ENCODE peak calls at places on chromosomes 16 and 17, in five cellular contexts. J is H1, P is K562, C is HepG2, W is GM12878. R is an unnamed sample.

GRCh38 chr17:76593338-76593737 is 7.7 kb upstream of the ST6GALNAC2 start:
- DNase-seq in J (no peak), P (no peak), C (no peak), W (no peak), R (no peak)

GRCh38 chr16:47778106-47778803 is 317.1 kb downstream of the PHKB start:
- DNase-seq in J (no peak), P (no peak), C (no peak), W (no peak), R (no peak)

GRCh38 chr17:48460055-48460454 is 30.0 kb upstream of the SKAP1 start:
- DNase-seq in J (no peak), P (peak), C (no peak), W (no peak), R (no peak)

GRCh38 chr17:78112508-78113471 is 15.8 kb downstream of the TMC6 start:
- DNase-seq in J (peak), P (peak), C (peak), W (no peak), R (peak)

GRCh38 chr17:82231562-82232321 is 2.9 kb downstream of the SLC16A3 start:
- DNase-seq in J (no peak), P (peak), C (peak), W (no peak), R (peak)

GRCh38 chr16:89507219-89507833 is 877 bp upstream of the SPG7 start:
- DNase-seq in J (no peak), P (no peak), C (no peak), W (no peak), R (no peak)

GRCh38 chr16:70689970-70690905 is 4.4 kb upstream of the MTSS2 start:
- DNase-seq in J (no peak), P (no peak), C (no peak), W (no peak), R (no peak)

GRCh38 chr17:27473190-27473747 is 17.0 kb downstream of the KSR1 start:
- DNase-seq in J (no peak), P (no peak), C (no peak), W (no peak), R (no peak)

GRCh38 chr16:67561501-67561823 is 864 bp upstream of the CTCF start:
- DNase-seq in J (no peak), P (no peak), C (no peak), W (no peak), R (no peak)

GRCh38 chr17:75005291-75005690 is 7.2 kb upstream of the MRPL58 start:
- DNase-seq in J (no peak), P (no peak), C (no peak), W (no peak), R (no peak)

GRCh38 chr17:13002761-13003453 is 14.9 kb downstream of the ELAC2 start:
- DNase-seq in J (peak), P (peak), C (peak), W (no peak), R (peak)

GRCh38 chr16:56945847-56946527 is 14.0 kb downstream of the HERPUD1 start:
- DNase-seq in J (no peak), P (no peak), C (no peak), W (no peak), R (no peak)

GRCh38 chr17:76562734-76563148 is 22.9 kb downstream of the PRCD start:
- DNase-seq in J (no peak), P (peak), C (no peak), W (no peak), R (no peak)

GRCh38 chr16:88973415-88974050 is 3.5 kb downstream of the CBFA2T3 start:
- DNase-seq in J (no peak), P (no peak), C (no peak), W (no peak), R (no peak)

GRCh38 chr16:57615813-57616212 is 12.6 kb upstream of the ADGRG1 start:
- DNase-seq in J (no peak), P (no peak), C (no peak), W (no peak), R (no peak)

GRCh38 chr17:35866356-35866950 is 2.2 kb downstream of the HEATR9 start:
- DNase-seq in J (no peak), P (no peak), C (peak), W (no peak), R (no peak)

GRCh38 chr16:51193879-51194278 is 42.8 kb upstream of the SALL1 start:
- DNase-seq in J (no peak), P (no peak), C (no peak), W (no peak), R (no peak)

GRCh38 chr16:3570420-3571062 is 6.7 kb downstream of the NLRC3 start:
- DNase-seq in J (no peak), P (peak), C (peak), W (no peak), R (no peak)

GRCh38 chr16:68247932-68248331 is 2.8 kb downstream of the PLA2G15 start:
- DNase-seq in J (no peak), P (no peak), C (no peak), W (no peak), R (no peak)

GRCh38 chr17:27780441-27781404 is 19.6 kb downstream of the NOS2 start:
- DNase-seq in J (no peak), P (no peak), C (no peak), W (no peak), R (no peak)

GRCh38 chr17:62650587-62650986 is 23.1 kb downstream of the MRC2 start:
- DNase-seq in J (no peak), P (no peak), C (no peak), W (no peak), R (peak)

GRCh38 chr17:41527076-41528023 is 758 bp downstream of the KRT19 start:
- DNase-seq in J (no peak), P (peak), C (no peak), W (no peak), R (peak)

GRCh38 chr17:49603720-49604119 is 28.0 kb downstream of the NXPH3 start:
- DNase-seq in J (no peak), P (no peak), C (no peak), W (no peak), R (no peak)

GRCh38 chr16:35185366-35186044 is 1726.1 kb downstream of the TP53TG3F start:
- DNase-seq in J (no peak), P (no peak), C (no peak), W (no peak), R (no peak)

GRCh38 chr17:75241996-75242460 is 19.4 kb downstream of the GGA3 start:
- DNase-seq in J (no peak), P (no peak), C (no peak), W (no peak), R (no peak)

GRCh38 chr16:28596840-28597691 is at the start of gene SULT1A2:
- DNase-seq in J (no peak), P (peak), C (peak), W (no peak), R (peak)

GRCh38 chr17:58756246-58757161 is 850 bp downstream of the PPM1E start:
- DNase-seq in J (no peak), P (peak), C (no peak), W (no peak), R (peak)
- TF ChIP-seq ATF2 in J (no peak), P (no peak), C (no peak), W (no peak), R (no peak)

DNA sequence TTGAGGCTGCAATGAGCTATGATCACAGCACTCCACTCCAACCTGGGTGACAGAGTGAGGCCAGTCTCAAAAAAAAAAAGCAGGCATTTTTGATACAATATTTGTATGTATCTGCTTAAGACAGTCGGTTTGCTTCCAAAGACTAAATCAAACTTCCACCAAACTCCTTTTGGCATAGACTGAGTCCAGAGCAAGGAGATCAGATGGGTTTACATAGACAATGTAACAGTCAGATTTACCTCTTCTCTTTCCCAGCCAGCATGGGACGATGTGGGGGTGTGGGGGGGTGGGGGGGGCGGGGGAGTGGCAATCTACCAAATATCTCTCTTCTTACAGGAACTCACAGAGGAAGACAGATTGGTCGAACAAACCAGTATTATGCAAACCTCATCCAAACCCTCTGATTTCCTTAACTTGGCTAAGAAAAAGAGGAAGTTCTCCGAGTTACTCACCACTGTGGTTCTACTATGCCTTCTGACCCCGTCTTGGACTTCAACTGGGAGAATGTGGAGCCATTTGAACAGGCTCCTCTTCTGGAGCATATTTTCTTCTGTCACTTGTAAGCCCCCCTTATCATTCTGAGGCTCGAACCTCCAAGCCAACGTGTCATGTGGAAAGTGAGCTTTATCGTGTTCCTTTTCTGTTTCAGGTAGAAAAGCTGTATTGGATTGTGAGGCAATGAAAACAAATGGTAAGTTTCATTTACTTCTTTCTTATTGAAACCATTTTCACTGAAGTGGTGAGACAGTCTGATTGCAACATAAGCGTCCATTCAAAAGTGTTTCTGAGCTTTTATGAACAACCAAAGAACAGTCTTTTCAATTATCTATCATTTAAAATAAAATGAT is at the start of gene MILR1:
- DNase-seq in J (no peak), P (peak), C (no peak), W (peak), R (no peak)
- TF ChIP-seq USF2 in J (no peak), P (no peak), C (no peak), W (no peak), R (no peak)

DNA sequence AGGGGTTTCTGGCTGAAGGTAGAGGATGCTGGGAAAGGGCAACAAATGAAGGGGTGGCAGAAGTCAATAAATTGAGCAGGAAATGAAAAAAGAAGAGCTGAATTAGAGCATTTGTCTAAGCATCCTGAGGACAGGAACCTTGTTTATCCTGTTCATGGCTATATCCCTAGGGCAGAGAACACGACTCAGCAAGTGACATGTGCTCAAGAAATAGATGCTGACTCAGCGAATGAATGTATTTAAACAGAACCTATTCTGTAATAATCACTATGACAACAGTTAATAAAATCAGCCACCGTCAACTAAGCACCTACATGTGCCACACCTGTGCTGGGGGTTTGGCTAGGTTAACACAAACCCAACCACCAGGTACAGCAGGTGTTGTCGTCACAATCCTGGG is 80.3 kb downstream of the CDK5R1 start:
- DNase-seq in J (no peak), P (no peak), C (no peak), W (no peak), R (no peak)
- TF ChIP-seq MAX in J (no peak), P (no peak), C (no peak), W (no peak), R (no peak)

DNA sequence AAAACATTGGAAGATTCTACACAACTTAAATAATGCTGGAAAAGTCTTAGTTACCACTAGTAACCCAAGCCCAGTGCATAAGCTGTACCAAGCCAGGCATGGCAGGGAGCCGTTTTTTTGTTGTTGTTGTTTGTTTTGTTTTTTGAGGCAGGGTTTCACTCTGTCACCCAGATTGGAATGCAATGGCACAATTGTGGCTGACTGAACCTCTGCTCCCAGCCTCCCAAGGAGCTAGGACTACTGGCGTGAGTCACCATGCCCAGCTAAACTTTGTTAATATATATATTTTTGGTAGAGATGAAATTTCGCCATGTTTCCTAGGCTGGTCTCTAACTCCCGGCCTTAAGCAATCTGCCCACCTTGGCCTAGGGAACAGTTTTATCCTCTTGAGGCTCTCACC is 564 bp upstream of the TMIGD1 start:
- DNase-seq in J (no peak), P (no peak), C (no peak), W (no peak), R (no peak)
- TF ChIP-seq ATF2 in J (no peak), P (no peak), C (no peak), W (no peak), R (no peak)

GRCh38 chr17:57255776-57256681 is at the start of gene MSI2:
- DNase-seq in J (no peak), P (peak), C (peak), W (peak), R (peak)

GRCh38 chr17:57256708-57257112 is 387 bp downstream of the MSI2 start:
- DNase-seq in J (no peak), P (peak), C (no peak), W (no peak), R (no peak)

GRCh38 chr17:57257213-57257873 is 1.0 kb downstream of the MSI2 start:
- DNase-seq in J (no peak), P (peak), C (no peak), W (no peak), R (no peak)

GRCh38 chr17:57259817-57260216 is 3.5 kb downstream of the MSI2 start:
- DNase-seq in J (no peak), P (no peak), C (no peak), W (no peak), R (no peak)

DNA sequence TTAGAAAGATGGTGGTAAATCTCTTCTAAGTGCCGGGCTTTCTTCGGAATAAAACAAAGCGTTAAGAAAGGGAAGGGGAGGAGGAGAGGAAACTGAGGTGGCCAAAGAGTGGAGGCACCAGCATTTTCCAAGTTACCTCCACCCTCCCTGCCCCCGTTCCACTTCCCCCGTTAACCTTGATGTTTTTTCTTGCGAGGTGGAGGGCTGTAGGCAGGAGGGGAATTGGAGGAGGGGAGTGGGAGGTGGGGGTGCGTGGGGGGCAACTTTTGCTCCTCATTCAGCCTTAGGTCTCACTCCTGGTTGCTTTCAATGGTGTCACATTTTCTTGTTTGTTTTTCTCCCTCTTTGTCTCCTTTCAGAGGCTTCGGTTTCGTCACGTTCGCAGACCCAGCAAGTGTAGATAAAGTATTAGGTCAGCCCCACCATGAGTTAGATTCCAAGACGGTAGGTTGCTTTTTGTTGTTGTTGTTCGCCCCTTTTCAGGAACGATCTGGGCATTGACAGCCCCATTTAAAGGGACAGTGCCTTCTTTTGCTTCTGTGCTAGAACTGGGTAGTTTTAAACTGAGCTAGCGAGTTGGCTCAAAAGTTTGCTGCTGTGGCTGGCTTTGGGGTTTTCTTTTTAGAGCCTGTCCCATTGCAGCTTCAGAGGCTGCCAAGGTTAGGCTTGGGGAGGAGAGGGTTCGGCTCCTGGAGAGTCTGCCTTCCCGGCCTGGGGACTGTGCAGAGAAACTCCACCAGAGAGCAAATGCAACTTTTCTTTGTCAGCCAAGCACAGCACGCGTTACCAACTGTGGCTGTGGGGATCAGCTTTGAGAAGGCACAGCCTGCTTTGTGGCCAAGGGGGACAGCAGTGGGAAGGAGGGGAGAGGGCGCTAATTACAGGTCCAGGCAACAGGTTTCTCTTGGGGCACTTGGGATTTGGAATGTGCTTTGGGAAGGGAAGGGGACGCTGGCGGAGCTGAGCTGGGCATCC is 1.9 kb downstream of the MSI2 start:
- DNase-seq in J (no peak), P (peak), C (peak), W (no peak), R (peak)
- TF ChIP-seq USF2 in J (no peak), P (no peak), C (no peak), W (no peak), R (no peak)

GRCh38 chr17:15263206-15263579 is 1.9 kb downstream of the PMP22 start:
- DNase-seq in J (no peak), P (no peak), C (no peak), W (no peak), R (peak)
- TF ChIP-seq MAX in J (peak), P (no peak), C (no peak), W (no peak), R (peak)

GRCh38 chr17:9557356-9557755 is 18.3 kb downstream of the STX8 start:
- DNase-seq in J (no peak), P (no peak), C (peak), W (no peak), R (no peak)

GRCh38 chr17:9557846-9558245 is 17.8 kb downstream of the STX8 start:
- DNase-seq in J (no peak), P (no peak), C (no peak), W (no peak), R (no peak)
- TF ChIP-seq ATF2 in J (no peak), P (no peak), C (no peak), W (no peak), R (no peak)

GRCh38 chr17:17419621-17420020 is 57.2 kb upstream of the MED9 start:
- DNase-seq in J (no peak), P (no peak), C (no peak), W (no peak), R (no peak)

GRCh38 chr17:17420561-17421269 is 56.1 kb upstream of the MED9 start:
- DNase-seq in J (no peak), P (no peak), C (no peak), W (no peak), R (no peak)

GRCh38 chr17:17417718-17418151 is 59.1 kb upstream of the MED9 start:
- DNase-seq in J (no peak), P (peak), C (peak), W (no peak), R (no peak)

GRCh38 chr17:17420035-17420434 is 56.8 kb upstream of the MED9 start:
- DNase-seq in J (no peak), P (no peak), C (no peak), W (no peak), R (no peak)

DNA sequence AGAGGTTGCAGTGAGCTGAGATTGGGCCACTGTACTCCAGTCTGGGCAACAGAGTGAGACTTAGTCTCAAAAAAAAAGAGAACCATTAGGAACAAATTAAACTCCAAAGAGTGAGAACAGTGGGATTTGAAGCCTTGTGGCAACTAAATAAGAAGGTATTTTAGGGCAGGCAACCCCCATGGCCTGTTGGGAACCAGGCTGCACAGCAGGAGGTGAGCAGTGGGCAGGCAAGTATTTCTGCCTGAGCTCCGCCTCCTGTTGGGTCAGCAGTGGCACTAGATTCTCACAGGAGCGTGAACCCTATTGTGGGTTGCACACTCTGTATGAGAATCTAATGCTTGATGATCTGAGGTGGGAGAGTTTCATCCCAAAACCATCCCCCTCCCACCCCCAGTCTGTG is 57.6 kb upstream of the MED9 start:
- DNase-seq in J (no peak), P (no peak), C (no peak), W (no peak), R (no peak)
- TF ChIP-seq USF2 in J (no peak), P (no peak), C (no peak), W (no peak), R (no peak)